ENCODE peak calls at places on chromosomes 3 and 15, in nine cellular contexts. Z, M, R, E, S, B, Y, T and C are unnamed samples.

GRCh38 chr15:47587938-47588817 is 129.1 kb upstream of the SEMA6D start:
- DNase-seq in M (peak), Z (peak), Y (no peak), B (peak), R (no peak), T (no peak), E (no peak), S (no peak), C (no peak)

GRCh38 chr3:65963787-65964707 is 74.7 kb downstream of the MAGI1 start:
- DNase-seq in B (peak), E (peak), Y (peak), M (peak), S (peak), R (peak), Z (peak), T (peak), C (peak)

GRCh38 chr15:77020348-77021087 is 25.6 kb downstream of the PSTPIP1 start:
- DNase-seq in R (no peak), E (no peak), S (no peak), M (no peak), Z (no peak), Y (no peak), T (no peak), B (no peak), C (no peak)

GRCh38 chr3:121269389-121269788 is 276.4 kb downstream of the POLQ start:
- DNase-seq in T (no peak), Y (no peak), R (no peak), M (no peak), E (no peak), B (no peak), S (no peak), Z (no peak), C (no peak)

GRCh38 chr3:126107960-126108688 is 24.2 kb upstream of the SLC41A3 start:
- DNase-seq in B (no peak), Y (no peak), R (no peak), E (no peak), Z (no peak), M (no peak), S (no peak), T (no peak), C (no peak)

GRCh38 chr15:64112904-64113303 is 17.1 kb downstream of the SNX1 start:
- DNase-seq in T (no peak), E (no peak), R (no peak), B (peak), Y (peak), Z (peak), M (peak), S (no peak), C (peak)

GRCh38 chr15:89912145-89912673 is 543 bp downstream of the ARPIN start:
- DNase-seq in R (no peak), B (peak), S (peak), E (peak), Z (peak), Y (peak), M (peak), T (peak), C (no peak)

GRCh38 chr15:39543651-39544050 is 37.2 kb upstream of the THBS1 start:
- DNase-seq in Y (peak), Z (peak), T (no peak), R (no peak), B (peak), M (no peak), S (peak), E (no peak), C (no peak)

GRCh38 chr15:67998599-67999122 is 55.5 kb upstream of the PIAS1 start:
- DNase-seq in M (peak), R (no peak), E (peak), S (no peak), B (peak), Z (peak), T (peak), Y (peak), C (peak)

GRCh38 chr3:105729662-105730061 is 139.2 kb downstream of the CBLB start:
- DNase-seq in R (peak), E (peak), T (no peak), S (no peak), Z (peak), M (peak), Y (peak), B (peak), C (no peak)

GRCh38 chr15:40252438-40253178 is 13.7 kb downstream of the PAK6 start:
- DNase-seq in S (peak), R (no peak), M (no peak), T (peak), E (no peak), B (no peak), Y (no peak), Z (no peak), C (no peak)

GRCh38 chr3:99586680-99587079 is 51.7 kb upstream of the COL8A1 start:
- DNase-seq in B (peak), Z (no peak), Y (peak), M (peak), R (no peak), S (no peak), E (peak), T (no peak), C (no peak)

GRCh38 chr3:196951371-196951770 is 9.0 kb upstream of the NCBP2 start:
- DNase-seq in R (no peak), E (no peak), Y (no peak), T (no peak), B (no peak), Z (no peak), S (no peak), M (no peak), C (no peak)

GRCh38 chr3:128278761-128279593 is 125.7 kb downstream of the EEFSEC start:
- DNase-seq in R (peak), Y (peak), B (peak), Z (peak), M (peak), T (peak), E (peak), S (peak), C (peak)

GRCh38 chr15:62711691-62712454 is 330.7 kb upstream of the TPM1 start:
- DNase-seq in E (peak), R (no peak), Z (peak), Y (no peak), T (no peak), S (no peak), B (peak), M (no peak), C (no peak)

GRCh38 chr3:99246010-99246654 is 344.6 kb upstream of the DCBLD2 start:
- DNase-seq in Y (no peak), M (peak), Z (peak), T (no peak), S (no peak), B (peak), R (no peak), E (peak), C (no peak)

GRCh38 chr3:10790713-10791112 is 25.3 kb upstream of the SLC6A11 start:
- DNase-seq in T (no peak), S (no peak), Y (no peak), B (no peak), Z (no peak), R (no peak), M (no peak), E (no peak), C (no peak)

GRCh38 chr3:54476876-54477275 is 354.5 kb downstream of the CACNA2D3 start:
- DNase-seq in T (no peak), Z (no peak), B (no peak), Y (no peak), M (no peak), E (no peak), S (no peak), R (no peak), C (no peak)

GRCh38 chr15:82999905-83000671 is 11.4 kb downstream of the C15orf40 start:
- DNase-seq in Y (peak), S (peak), B (peak), R (peak), T (peak), Z (peak), M (peak), E (peak), C (no peak)

GRCh38 chr15:58517252-58517681 is 85.5 kb downstream of the LIPC start:
- DNase-seq in M (no peak), T (no peak), Y (no peak), Z (no peak), S (peak), E (no peak), B (no peak), R (no peak), C (no peak)

DNA sequence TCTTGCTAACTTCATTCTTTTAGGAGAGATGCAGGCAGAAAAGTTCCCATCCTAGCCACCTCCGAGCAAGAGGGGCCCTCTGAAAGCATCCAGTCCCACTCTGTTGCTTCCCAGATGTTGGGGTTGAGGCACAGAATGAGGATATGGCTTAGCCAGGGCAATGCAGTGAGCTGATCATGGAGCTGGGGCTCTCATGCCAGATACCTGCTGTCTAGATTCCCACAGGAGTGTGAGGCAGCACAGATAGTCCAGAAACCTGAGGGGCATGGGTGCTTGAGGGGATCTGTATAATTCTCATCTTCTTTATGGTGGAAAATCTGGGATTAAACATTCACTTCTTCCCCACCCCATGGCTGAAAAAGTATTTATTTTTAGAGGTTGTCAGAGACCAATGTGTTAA is 1.2 kb downstream of the SLC22A13 start:
- DNase-seq in B (no peak), Y (no peak), E (no peak), Z (no peak), R (no peak), M (no peak), S (no peak), T (no peak), C (no peak)
- H3K4me3 ChIP-seq in B (no peak), Y (no peak), E (no peak), Z (no peak), R (no peak), M (no peak), S (no peak), T (no peak), C (no peak)

DNA sequence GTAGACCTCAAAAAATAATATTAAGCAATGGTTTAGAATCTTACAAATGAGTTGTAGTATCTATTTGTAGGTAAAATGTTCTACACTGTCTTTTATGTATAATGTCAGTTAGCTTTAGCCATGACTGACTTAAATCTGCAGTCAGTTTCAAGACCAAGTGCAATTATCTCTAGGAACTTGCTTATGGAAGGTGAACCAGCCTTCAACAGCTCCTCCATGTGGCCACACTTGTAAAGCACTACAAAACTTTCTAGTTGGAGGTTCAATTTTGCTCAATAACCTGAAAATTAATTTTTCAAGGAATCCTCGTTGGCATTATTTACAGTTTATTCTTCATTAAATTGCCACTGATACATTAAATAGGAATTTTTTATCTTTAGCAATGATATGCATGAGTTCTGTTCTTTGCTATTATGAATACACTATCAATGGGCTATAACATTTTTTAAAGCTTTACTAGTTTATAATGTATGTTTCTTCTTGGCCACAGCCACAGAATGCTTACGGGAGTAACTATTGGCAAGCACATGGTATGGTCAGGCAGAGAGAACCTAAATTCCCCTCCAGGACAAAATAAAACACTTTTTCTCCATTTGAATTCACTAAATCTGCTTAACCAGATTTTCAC is 315.3 kb upstream of the UBE2E2 start:
- DNase-seq in E (peak), M (peak), Y (peak), B (peak), Z (peak), T (peak), S (peak), R (no peak), C (peak)
- TF ChIP-seq CTCF in E (peak), M (peak), Y (peak), B (peak), Z (peak), T (peak), S (peak), R (peak), C (peak)

DNA sequence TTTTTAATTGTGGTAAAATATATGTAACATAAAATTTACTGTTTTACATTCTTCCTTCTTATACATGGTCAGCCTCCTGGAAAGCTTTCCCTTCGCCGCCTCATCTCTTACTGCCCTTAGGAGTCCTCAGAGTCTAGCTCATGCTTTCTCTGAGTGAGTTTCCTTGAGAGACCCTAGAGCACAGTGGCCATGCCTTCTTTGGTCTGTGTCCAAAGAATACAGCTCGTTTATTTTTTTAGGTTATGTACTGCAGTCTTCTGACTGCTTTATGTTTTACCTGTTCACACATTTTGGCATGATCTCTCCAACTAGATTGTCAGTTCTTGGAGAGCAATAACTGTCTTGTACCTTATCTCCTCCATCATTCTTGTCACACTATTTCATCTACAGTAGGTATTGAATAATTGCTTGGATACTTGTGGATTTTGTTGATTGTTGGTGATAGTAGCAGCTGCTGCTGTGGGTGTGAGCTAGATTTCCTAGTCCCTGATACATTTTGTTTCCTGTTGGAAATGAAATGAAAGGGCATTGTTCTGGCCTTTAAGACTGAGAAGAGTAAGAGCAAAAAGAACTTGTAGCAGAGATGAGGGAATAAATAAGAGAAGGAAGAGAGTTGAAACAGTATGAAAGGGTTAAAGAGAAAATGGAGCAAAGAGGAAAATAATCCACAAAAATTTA is 10.9 kb downstream of the ARIH2 start:
- DNase-seq in B (peak), S (no peak), Y (no peak), T (no peak), M (no peak), Z (no peak), R (no peak), E (peak), C (no peak)
- H3K4me3 ChIP-seq in B (no peak), S (no peak), Y (no peak), T (no peak), M (no peak), Z (no peak), R (no peak), E (no peak), C (no peak)

GRCh38 chr3:64889991-64890390 is 202.2 kb upstream of the ADAMTS9 start:
- DNase-seq in Z (peak), T (peak), B (peak), S (peak), E (no peak), R (no peak), M (no peak), Y (peak), C (no peak)
- TF ChIP-seq CTCF in Z (no peak), T (no peak), B (no peak), S (no peak), E (no peak), R (no peak), M (no peak), Y (no peak), C (no peak)